ENCODE peak calls at places on chromosome 14, in four cellular contexts. P is H1, L is IMR-90, C is mesendoderm. T is an unnamed sample.

GRCh38 chr14:94646481-94646880 is 34.3 kb downstream of the SERPINA3 start:
- DNase-seq in P (no peak), L (peak; percentile 65), C (peak; percentile 16), T (no peak)

GRCh38 chr14:54579606-54580005 is 12.7 kb downstream of the SAMD4A start:
- DNase-seq in P (no peak), L (peak; percentile 73), C (no peak), T (no peak)

GRCh38 chr14:25518347-25518746 is 468.4 kb upstream of the STXBP6 start:
- DNase-seq in P (no peak), L (no peak), C (peak; percentile 8), T (no peak)

GRCh38 chr14:78764240-78764639 is 594.1 kb downstream of the NRXN3 start:
- DNase-seq in P (no peak), L (peak; percentile 1), C (peak; percentile 88), T (no peak)

GRCh38 chr14:67934087-67934486 is 114.5 kb downstream of the RAD51B start:
- DNase-seq in P (peak; percentile 29), L (peak; percentile 85), C (peak; percentile 97), T (peak; percentile 74)

GRCh38 chr14:92635896-92636295 is 112.5 kb downstream of the LGMN start:
- DNase-seq in P (no peak), L (no peak), C (no peak), T (no peak)

GRCh38 chr14:100409016-100409385 is 85.9 kb downstream of the SLC25A47 start:
- DNase-seq in P (no peak), L (no peak), C (no peak), T (no peak)

GRCh38 chr14:50954811-50955372 is 10.6 kb upstream of the PYGL start:
- DNase-seq in P (no peak), L (peak; percentile 79), C (peak; percentile 65), T (no peak)

GRCh38 chr14:54500744-54501143 is 9.0 kb upstream of the CGRRF1 start:
- DNase-seq in P (no peak), L (no peak), C (no peak), T (no peak)

GRCh38 chr14:64005822-64006221 is 153.0 kb downstream of the SYNE2 start:
- DNase-seq in P (no peak), L (no peak), C (no peak), T (no peak)

GRCh38 chr14:28243600-28243999 is 523.0 kb upstream of the FOXG1 start:
- DNase-seq in P (no peak), L (no peak), C (peak; percentile 4), T (no peak)

GRCh38 chr14:78758333-78758732 is 588.2 kb downstream of the NRXN3 start:
- DNase-seq in P (no peak), L (peak; percentile 17), C (peak; percentile 67), T (no peak)

GRCh38 chr14:75334191-75335051 is 55.8 kb downstream of the FOS start:
- DNase-seq in P (no peak), L (peak; percentile 3), C (no peak), T (no peak)

GRCh38 chr14:35740215-35740614 is 68.9 kb downstream of the RALGAPA1 start:
- DNase-seq in P (no peak), L (peak; percentile 13), C (no peak), T (no peak)
- H4K5ac ChIP-seq in P (no peak overlapping the region), L (no peak overlapping the region), C (no peak overlapping the region), T (no peak overlapping the region)

GRCh38 chr14:60485600-60486251 is at the start of gene C14orf39:
- DNase-seq in P (no peak), L (peak; percentile 65), C (peak; percentile 81), T (peak; percentile 71)
- H3K18ac ChIP-seq in P (peak within 1 kb of the TSS; percentile 95), L (peak within 1 kb of the TSS; percentile 75), C (peak within 1 kb of the TSS; percentile 89), T (peak within 1 kb of the TSS; percentile 39)

GRCh38 chr14:49036236-49036635 is 549.9 kb downstream of the RPS29 start:
- DNase-seq in P (no peak), L (no peak), C (no peak), T (no peak)

GRCh38 chr14:49036991-49037390 is 549.2 kb downstream of the RPS29 start:
- DNase-seq in P (no peak), L (no peak), C (no peak), T (no peak)

DNA sequence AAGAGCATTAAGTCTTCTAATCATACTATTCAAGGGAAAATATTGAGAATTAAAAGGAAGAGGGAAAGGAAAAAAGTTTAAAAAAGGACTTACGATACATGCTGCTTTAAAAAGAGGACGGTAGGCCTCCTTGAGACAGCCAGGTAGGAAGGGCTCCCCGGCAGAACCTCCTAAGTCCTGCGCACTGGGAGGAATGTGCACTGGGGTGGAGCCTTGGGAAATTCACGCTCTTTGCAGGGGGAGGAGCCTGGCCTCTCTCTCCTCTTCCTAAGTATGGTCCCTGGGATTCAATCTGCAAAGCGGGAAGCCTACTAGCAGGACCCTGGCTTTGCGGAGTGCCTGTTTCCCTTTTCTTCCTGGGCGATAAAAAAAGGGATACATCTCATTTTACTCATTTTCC is 553.0 kb downstream of the RPS29 start:
- DNase-seq in P (no peak), L (no peak), C (peak; percentile 13), T (peak; percentile 41)
- H4K5ac ChIP-seq in P (no peak overlapping the region), L (no peak overlapping the region), C (no peak overlapping the region), T (no peak overlapping the region)

GRCh38 chr14:73526036-73526984 is 10.6 kb upstream of the ACOT1 start:
- DNase-seq in P (no peak), L (peak; percentile 55), C (peak; percentile 28), T (no peak)
- H3K18ac ChIP-seq in P (no peak overlapping the region), L (no peak overlapping the region), C (no peak overlapping the region), T (no peak overlapping the region)

DNA sequence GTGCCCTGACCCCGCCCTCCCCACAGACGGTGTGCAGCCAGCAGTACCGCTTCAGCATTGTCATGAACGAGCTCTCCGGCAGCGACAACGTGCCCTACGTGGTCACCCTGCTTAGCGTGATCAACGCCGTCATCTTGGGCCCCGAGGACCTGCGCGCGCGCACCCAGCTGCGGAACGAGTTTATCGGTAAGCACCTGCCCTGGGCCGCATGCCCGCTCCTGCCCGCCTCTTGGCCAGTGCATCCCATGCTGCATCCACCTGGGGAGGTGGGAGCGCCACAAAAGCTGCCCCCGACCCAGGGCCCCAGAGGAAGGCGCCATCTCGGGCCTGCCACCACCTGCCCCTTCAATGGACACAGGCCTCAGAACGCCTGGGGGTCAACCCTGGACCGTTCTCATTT is 13.9 kb downstream of the INF2 start:
- DNase-seq in P (no peak), L (no peak), C (no peak), T (no peak)
- H4K5ac ChIP-seq in P (no peak overlapping the region), L (no peak overlapping the region), C (no peak overlapping the region), T (no peak overlapping the region)

GRCh38 chr14:59588136-59588535 is 11.5 kb upstream of the CCDC175 start:
- DNase-seq in P (no peak), L (no peak), C (no peak), T (no peak)

GRCh38 chr14:59582161-59582560 is 5.5 kb upstream of the CCDC175 start:
- DNase-seq in P (no peak), L (no peak), C (no peak), T (no peak)

GRCh38 chr14:59585891-59586554 is 9.4 kb upstream of the CCDC175 start:
- DNase-seq in P (no peak), L (peak; percentile 40), C (no peak), T (no peak)

GRCh38 chr14:59582845-59583509 is 6.4 kb upstream of the CCDC175 start:
- DNase-seq in P (no peak), L (no peak), C (peak; percentile 53), T (peak; percentile 67)

DNA sequence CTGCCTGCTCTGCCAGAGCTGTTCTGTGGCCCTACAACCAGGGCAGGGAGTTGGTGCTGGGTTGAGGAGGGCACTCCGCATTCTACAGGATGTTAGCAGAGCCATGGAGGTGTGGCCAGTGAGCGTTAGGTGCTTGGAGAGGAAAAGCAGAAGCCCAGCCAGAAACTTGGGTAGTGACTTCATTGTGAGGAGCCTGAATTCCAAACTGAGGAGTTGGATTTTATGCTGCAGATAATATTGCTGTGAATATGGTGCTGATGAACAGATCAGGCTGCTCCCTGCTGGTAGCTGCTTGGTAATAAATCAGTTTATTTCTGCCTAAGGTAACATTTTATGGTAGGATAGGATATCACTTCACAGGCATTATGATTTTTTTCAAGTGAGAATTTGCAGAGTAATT is 7.1 kb upstream of the CCDC175 start:
- DNase-seq in P (no peak), L (peak; percentile 47), C (peak; percentile 43), T (peak; percentile 45)
- H3K18ac ChIP-seq in P (no peak overlapping the region), L (no peak overlapping the region), C (no peak overlapping the region), T (no peak overlapping the region)

DNA sequence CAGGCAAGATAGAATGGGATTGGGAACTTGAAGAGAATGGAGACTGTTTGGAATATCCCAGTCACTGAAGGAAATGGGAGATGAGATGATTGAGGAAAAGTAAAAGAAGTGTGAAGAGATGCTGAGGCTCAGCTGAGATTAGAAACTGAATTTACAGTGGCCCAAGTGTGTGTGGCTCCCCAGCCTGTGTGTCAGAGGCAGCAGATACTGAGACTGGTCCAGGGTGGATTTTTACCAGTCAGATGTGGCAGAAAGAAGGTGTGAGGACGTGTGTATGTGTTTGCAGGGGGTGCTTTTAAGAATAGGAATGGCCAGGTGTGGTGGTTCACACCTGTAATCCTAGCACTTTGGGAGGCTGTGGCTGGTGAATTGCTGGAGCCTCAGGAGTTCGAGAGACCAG is 42.9 kb downstream of the PRKCH start:
- DNase-seq in P (no peak), L (no peak), C (no peak), T (no peak)
- H4K5ac ChIP-seq in P (no peak overlapping the region), L (no peak overlapping the region), C (no peak overlapping the region), T (no peak overlapping the region)

DNA sequence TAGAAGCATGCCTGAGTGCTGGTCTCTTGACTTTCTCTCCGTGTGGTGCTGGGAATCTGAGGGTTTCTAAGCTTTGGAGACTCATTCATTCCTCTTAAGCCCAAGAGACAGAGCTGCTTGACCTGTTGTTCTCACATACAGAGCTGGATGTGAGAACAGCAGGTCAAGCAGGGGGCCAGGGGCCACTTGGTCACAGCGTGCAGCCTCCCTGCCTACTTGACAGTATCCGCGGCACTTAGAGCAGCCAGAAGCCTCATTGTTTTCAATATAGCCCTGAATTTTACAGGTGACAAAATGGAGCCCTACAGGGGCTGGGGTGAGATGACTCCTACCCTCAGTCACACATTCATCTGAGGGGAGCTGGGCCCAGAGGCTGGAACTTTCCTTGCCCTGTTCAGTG is 88.9 kb downstream of the ESRRB start:
- DNase-seq in P (no peak), L (no peak), C (no peak), T (no peak)
- H3K18ac ChIP-seq in P (no peak overlapping the region), L (no peak overlapping the region), C (no peak overlapping the region), T (no peak overlapping the region)

T was measured in H9.